ENCODE peak calls at places on chromosomes 11 and 22, in four cellular contexts. G, F, I and K are unnamed samples.

GRCh38 chr22:35582861-35583670 is 34.1 kb downstream of the MB start:
- DNase-seq in G (peak), F (peak), I (peak), K (peak)

GRCh38 chr22:49010086-49010863 is 817.4 kb downstream of the BRD1 start:
- DNase-seq in G (no peak), F (no peak), I (peak), K (no peak)

GRCh38 chr22:26646158-26646557 is 11.2 kb upstream of the MIAT start:
- DNase-seq in I (no peak), G (no peak), F (no peak), K (peak)

GRCh38 chr11:32259641-32260081 is 168.8 kb downstream of the RCN1 start:
- DNase-seq in I (no peak), F (peak), G (no peak), K (peak)

GRCh38 chr11:59283825-59284772 is 71.4 kb upstream of the MPEG1 start:
- DNase-seq in G (peak), I (no peak), F (peak), K (peak)

GRCh38 chr11:65150513-65151271 is 16.4 kb upstream of the SYVN1 start:
- DNase-seq in F (peak), I (peak), G (peak), K (peak)

GRCh38 chr11:12675951-12676711 is 1.9 kb downstream of the TEAD1 start:
- DNase-seq in F (no peak), I (peak), G (no peak), K (peak)

GRCh38 chr11:27514558-27514957 is 8.0 kb upstream of the LIN7C start:
- DNase-seq in I (no peak), F (no peak), G (no peak), K (peak)

GRCh38 chr11:116384876-116385275 is 387.9 kb downstream of the BUD13 start:
- DNase-seq in I (no peak), F (no peak), G (no peak), K (no peak)

GRCh38 chr22:41469218-41469851 is 418 bp downstream of the ACO2 start:
- DNase-seq in F (no peak), I (no peak), G (no peak), K (no peak)

GRCh38 chr11:46250071-46251052 is 27.1 kb upstream of the CREB3L1 start:
- DNase-seq in G (no peak), I (no peak), F (no peak), K (peak)

GRCh38 chr11:1773131-1773510 is 9.4 kb upstream of the CTSD start:
- DNase-seq in G (no peak), I (no peak), F (no peak), K (no peak)

GRCh38 chr22:48488611-48489456 is 1338.8 kb downstream of the BRD1 start:
- DNase-seq in G (no peak), F (no peak), I (peak), K (no peak)

GRCh38 chr11:97982512-97982911 is 1038.2 kb upstream of the CNTN5 start:
- DNase-seq in F (no peak), G (no peak), I (no peak), K (no peak)

GRCh38 chr11:122703541-122704272 is 48.2 kb downstream of the UBASH3B start:
- DNase-seq in G (no peak), F (no peak), I (no peak), K (no peak)

GRCh38 chr22:36386900-36387663 is 685 bp downstream of the MYH9 start:
- DNase-seq in I (peak), F (no peak), G (no peak), K (no peak)

GRCh38 chr22:33302049-33302545 is 243.9 kb upstream of the SYN3 start:
- DNase-seq in F (peak), I (peak), G (peak), K (peak)

GRCh38 chr22:26529345-26529744 is 17.1 kb upstream of the TFIP11 start:
- DNase-seq in F (no peak), I (no peak), G (no peak), K (no peak)

GRCh38 chr11:33479216-33479615 is 221.4 kb downstream of the C11orf91 start:
- DNase-seq in I (no peak), F (no peak), G (no peak), K (no peak)

GRCh38 chr22:22590136-22590891 is 31.2 kb upstream of the PRAME start:
- DNase-seq in G (no peak), I (no peak), F (no peak), K (no peak)

GRCh38 chr11:124174001-124174400 is 9.1 kb upstream of the OR10D3 start:
- DNase-seq in I (no peak), F (no peak), G (peak), K (peak)

GRCh38 chr11:14435717-14436116 is 63.9 kb downstream of the COPB1 start:
- DNase-seq in I (no peak), F (no peak), G (no peak), K (no peak)

GRCh38 chr22:19233189-19233661 is 54.7 kb upstream of the SLC25A1 start:
- DNase-seq in I (no peak), F (no peak), G (no peak), K (no peak)

GRCh38 chr11:79902493-79902892 is 461.7 kb upstream of the TENM4 start:
- DNase-seq in F (no peak), G (no peak), I (no peak), K (peak)

GRCh38 chr11:27812341-27812740 is 112.1 kb upstream of the BDNF start:
- DNase-seq in I (no peak), F (no peak), G (no peak), K (peak)

GRCh38 chr11:103842795-103843194 is 193.6 kb upstream of the DDI1 start:
- DNase-seq in F (no peak), I (peak), G (no peak), K (peak)

GRCh38 chr11:7254731-7255291 is 3.1 kb downstream of the SYT9 start:
- DNase-seq in F (no peak), G (no peak), I (no peak), K (no peak)

GRCh38 chr11:87355614-87356013 is 317.9 kb downstream of the TMEM135 start:
- DNase-seq in I (no peak), F (no peak), G (no peak), K (no peak)

GRCh38 chr11:118715837-118716260 is 36.4 kb upstream of the TREH start:
- DNase-seq in I (no peak), G (no peak), F (no peak), K (no peak)

GRCh38 chr11:102184269-102184987 is 74.2 kb downstream of the YAP1 start:
- DNase-seq in G (no peak), F (no peak), I (no peak), K (no peak)

GRCh38 chr22:44689915-44690524 is 12.0 kb upstream of the PRR5 start:
- DNase-seq in I (no peak), G (no peak), F (no peak), K (no peak)

GRCh38 chr11:121479839-121480238 is 27.1 kb upstream of the SORL1-AS1 start:
- DNase-seq in F (no peak), I (no peak), G (no peak), K (no peak)

GRCh38 chr11:130634981-130635473 is 186.6 kb downstream of the ADAMTS15 start:
- DNase-seq in F (no peak), I (no peak), G (no peak), K (peak)

DNA sequence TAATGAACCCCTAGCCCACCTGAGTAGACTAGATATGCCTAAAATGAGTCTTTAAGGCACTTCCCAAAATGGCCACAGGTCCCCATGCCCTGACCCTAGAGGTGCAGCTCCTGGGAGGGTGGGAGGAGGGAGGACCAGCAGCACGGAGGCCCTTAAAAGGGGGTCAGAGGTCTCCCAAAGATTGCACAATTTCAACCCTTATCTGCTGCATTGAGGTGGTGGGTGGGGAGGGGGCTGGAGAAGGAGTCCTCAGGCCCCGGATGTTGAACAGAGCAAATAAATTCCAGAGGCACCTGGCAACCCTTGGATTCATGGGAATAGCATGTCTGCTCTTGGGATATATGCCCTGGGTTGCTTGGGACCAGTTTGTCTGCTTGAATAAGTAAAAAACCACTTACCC is 57.6 kb downstream of the NAV2 start:
- DNase-seq in F (no peak), G (no peak), I (no peak), K (no peak)
- TF ChIP-seq RCOR1 in F (no peak), G (no peak), I (no peak), K (no peak)

DNA sequence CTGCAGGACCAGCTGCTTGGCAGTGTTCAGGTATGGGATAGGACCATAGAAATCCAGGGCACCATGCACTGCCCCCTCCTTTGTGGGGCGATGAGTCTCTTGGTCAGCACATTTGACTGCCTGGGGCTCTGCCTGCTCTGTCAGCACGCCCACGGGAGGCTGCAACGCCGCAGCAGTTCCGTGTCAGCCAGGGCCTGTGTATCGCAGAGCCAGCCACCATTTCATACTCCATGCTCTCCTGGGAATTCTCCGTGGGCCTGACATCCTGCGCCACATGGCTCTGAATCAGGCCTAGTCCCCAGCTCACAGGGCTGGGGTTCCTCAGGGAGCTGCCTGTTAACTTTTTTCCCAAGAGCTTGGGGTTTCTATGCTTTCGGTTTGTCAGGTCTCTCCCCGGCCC is 16.9 kb upstream of the RELT start:
- DNase-seq in I (no peak), F (no peak), G (no peak), K (peak)
- TF ChIP-seq RCOR1 in I (no peak), F (no peak), G (no peak), K (no peak)

DNA sequence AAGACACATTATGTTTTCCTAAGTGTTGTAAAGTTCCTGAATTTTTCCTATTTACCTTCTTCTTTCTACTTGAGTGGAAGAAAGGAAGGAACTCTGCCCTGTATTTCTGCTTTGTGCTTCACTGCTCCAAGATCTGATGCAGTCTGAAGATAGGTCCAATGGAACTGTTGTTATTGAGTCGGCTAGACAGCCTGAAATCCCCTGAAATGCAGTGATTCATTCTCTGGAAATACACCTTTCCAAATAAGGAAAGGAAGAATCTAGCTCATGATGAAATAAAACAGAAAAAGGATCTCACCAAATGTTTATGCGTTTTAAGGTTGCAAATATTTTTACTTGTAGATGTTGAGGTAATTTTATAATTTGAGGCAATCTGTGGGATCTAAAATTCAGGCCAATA is 322.8 kb downstream of the GUCY1A2 start:
- DNase-seq in F (no peak), I (no peak), G (no peak), K (peak)
- TF ChIP-seq RCOR1 in F (no peak), I (no peak), G (no peak), K (no peak)

DNA sequence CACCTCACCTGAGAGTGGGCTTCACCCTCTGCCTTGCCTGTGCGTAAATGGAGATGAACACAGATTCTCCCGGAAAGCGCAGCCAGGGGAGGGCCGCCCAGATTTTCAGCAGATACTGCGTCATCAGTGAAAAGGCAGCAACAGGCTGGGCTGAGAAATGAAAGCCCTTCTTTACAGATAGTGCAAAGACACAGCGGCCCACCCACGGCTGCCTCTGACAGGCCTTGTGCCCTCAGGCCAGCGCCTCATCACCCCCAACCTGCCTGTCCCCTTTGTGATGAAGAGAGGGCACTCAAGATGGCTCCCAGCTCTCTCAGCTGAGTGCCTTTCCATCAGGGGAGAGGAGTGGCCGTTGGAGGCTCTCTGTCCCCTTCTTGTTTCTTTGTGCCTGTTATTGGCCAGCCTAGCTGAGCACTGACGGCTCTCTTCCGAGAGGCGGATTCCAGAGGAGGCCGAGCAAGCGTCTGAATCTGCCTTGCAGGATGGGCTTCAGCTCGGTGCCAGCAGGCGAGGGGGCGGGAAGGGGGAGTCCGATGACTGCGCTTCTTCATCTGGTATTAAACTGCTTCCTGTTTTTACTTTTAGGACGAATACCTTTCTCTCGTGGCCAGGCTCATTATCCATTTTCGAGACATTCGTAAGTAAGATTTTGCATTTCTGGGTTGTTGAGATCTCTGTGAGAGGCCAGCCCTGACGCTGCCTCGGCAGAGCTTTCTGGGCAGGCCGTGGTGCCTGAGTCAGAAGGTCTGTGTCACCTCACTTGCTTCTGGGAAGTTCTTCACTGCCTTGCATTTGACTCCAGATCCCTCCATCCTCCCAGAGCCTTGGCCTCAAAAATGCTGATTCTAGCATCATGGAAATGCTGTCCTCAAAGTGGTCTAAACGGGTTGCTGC is 43.7 kb downstream of the MED15 start:
- DNase-seq in F (peak), G (no peak), I (no peak), K (peak)
- TF ChIP-seq RCOR1 in F (no peak), G (no peak), I (no peak), K (no peak)

DNA sequence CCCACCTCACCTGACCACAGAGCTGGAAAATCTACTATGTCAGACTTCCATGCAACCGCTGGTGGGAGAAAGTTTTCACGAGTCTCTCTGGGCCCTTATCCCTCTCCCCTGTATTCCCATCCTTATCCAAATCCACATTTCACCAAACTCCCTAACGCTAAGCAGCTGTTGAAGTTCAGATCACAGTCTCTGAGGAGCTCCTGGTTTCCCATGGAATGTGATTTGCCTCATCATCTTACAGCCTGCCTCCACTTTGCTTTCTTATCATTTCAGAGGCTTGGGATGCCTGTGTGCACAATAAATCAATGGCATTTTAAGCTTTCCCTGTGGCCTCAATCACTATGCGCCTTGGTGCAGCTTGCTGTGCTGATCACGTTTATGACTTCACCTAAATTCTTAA is 352.4 kb upstream of the FAT3 start:
- DNase-seq in I (no peak), F (no peak), G (no peak), K (no peak)
- TF ChIP-seq RCOR1 in I (no peak), F (no peak), G (no peak), K (no peak)

DNA sequence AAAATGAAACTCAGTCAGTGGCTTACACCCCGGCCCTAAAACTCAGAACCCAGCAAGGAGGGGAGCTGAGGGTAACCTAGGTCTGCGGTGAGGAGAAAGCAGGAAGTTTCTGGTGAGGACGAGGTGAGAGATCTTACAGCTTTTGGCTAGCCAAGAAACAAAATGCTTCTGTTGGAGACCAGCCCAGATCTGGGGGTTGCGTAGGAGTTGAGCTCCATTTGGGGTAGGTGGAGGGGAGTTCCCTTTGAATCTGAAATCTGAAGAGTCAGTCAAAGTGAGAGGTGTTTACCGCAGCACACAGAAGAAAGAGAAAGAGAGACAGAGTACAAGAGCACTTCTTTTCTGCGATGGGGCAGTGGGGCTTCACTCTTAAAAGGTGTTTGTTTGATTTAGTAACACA is 29.6 kb downstream of the EHF start:
- DNase-seq in G (no peak), F (peak), I (no peak), K (peak)
- TF ChIP-seq RCOR1 in G (no peak), F (peak), I (no peak), K (no peak)

DNA sequence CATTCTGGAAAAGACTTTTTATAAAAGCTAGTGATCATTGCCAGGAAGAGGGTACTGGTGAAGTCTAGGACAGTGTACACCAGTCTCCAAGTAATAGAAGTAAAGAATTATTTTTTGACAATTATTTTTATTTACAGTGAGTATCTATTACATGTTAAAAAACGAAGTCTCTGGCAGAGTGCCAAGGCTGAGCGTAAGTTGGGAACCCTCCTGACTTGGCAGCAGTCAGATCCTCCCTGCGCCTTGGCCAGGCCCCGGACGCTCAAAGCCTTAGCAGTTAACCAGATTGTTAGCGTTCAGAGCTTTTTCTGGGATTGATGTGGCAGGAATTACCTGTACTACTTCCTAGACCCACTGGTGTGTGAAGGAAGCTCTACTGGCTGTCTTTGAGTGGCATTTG is 38.1 kb upstream of the CTTN start:
- DNase-seq in I (no peak), F (no peak), G (no peak), K (no peak)
- TF ChIP-seq RCOR1 in I (no peak), F (no peak), G (no peak), K (no peak)